ENCODE peak calls at places on chromosome 17, in four cellular contexts. One of them, this sample, is unnamed.

GRCh38 chr17:8868529-8868951 is 1.1 kb upstream of the PIK3R6 start:
- DNase-seq in MM.1S: no peak
- DNase-seq in endodermal cell: peak; percentile 9
- DNase-seq in small intestine: no peak
- DNase-seq in this sample: no peak

GRCh38 chr17:21113706-21114105 is 13.1 kb upstream of the DHRS7B start:
- DNase-seq in endodermal cell: no peak
- DNase-seq in MM.1S: no peak
- DNase-seq in small intestine: no peak
- DNase-seq in this sample: no peak

GRCh38 chr17:43661699-43662431 is at the start of gene MEOX1:
- DNase-seq in MM.1S: no peak
- DNase-seq in small intestine: no peak
- DNase-seq in endodermal cell: peak; percentile 66
- DNase-seq in this sample: no peak

GRCh38 chr17:79020631-79021301 is 3.2 kb upstream of the C1QTNF1 start:
- DNase-seq in MM.1S: no peak
- DNase-seq in small intestine: no peak
- DNase-seq in endodermal cell: peak; percentile 41
- DNase-seq in this sample: peak; percentile 44

GRCh38 chr17:915416-916201 is 64.0 kb downstream of the NXN start:
- DNase-seq in MM.1S: no peak
- DNase-seq in endodermal cell: no peak
- DNase-seq in small intestine: no peak
- DNase-seq in this sample: no peak

GRCh38 chr17:27327871-27328270 is 34.0 kb downstream of the WSB1 start:
- DNase-seq in small intestine: no peak
- DNase-seq in MM.1S: no peak
- DNase-seq in endodermal cell: no peak
- DNase-seq in this sample: no peak

GRCh38 chr17:61647044-61647443 is 56.0 kb upstream of the NACA2 start:
- DNase-seq in MM.1S: no peak
- DNase-seq in small intestine: no peak
- DNase-seq in endodermal cell: no peak
- DNase-seq in this sample: no peak

GRCh38 chr17:17538417-17539391 is 42.5 kb upstream of the RASD1 start:
- DNase-seq in endodermal cell: no peak
- DNase-seq in MM.1S: no peak
- DNase-seq in small intestine: peak; percentile 86
- DNase-seq in this sample: no peak

DNA sequence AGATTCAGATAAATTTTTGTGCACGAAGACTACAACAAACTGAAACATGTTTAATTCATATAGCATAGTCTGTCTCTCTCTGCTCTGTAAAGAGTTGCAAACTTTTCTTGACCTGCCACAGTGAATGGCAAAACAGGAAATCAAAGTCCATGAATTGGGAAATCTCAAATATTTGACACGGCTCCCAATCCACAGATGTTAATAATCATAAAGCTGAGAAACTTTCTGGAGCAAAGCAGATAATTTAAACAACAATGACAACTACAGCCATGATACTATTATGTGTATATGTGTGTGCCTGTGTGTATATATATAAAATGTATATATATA is 743 bp upstream of the ABCA6 start:
- DNase-seq in endodermal cell: no peak
- DNase-seq in small intestine: peak; percentile 8
- DNase-seq in MM.1S: no peak
- DNase-seq in this sample: no peak
- H3K9me3 ChIP-seq in endodermal cell: no peaks in the 10 kb centered on the region
- H3K9me3 ChIP-seq in small intestine: no peaks in the 10 kb centered on the region
- H3K9me3 ChIP-seq in MM.1S: no peaks in the 10 kb centered on the region
- H3K9me3 ChIP-seq in this sample: no peaks in the 10 kb centered on the region

DNA sequence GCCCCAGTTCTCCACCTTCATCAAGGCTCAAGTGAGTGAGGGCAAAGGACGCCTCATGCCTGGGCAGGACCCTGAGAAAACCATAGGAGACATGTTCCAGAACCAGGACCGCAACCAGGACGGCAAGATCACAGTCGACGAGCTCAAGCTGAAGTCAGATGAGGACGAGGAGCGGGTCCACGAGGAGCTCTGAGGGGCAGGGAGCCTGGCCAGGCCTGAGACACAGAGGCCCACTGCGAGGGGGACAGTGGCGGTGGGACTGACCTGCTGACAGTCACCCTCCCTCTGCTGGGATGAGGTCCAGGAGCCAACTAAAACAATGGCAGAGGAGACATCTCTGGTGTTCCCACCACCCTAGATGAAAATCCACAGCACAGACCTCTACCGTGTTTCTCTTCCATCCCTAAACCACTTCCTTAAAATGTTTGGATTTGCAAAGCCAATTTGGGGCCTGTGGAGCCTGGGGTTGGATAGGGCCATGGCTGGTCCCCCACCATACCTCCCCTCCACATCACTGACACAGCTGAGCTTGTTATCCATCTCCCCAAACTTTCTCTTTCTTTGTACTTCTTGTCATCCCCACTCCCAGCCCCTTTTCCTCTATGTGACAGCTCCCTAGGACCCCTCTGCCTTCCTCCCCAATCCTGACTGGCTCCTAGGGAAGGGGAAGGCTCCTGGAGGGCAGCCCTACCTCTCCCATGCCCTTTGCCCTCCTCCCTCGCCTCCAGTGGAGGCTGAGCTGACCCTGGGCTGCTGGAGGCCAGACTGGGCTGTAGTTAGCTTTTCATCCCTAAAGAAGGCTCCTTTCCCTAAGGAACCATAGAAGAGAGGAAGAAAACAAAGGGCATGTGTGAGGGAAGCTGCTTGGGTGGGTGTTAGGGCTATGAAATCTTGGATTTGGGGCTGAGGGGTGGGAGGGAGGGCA is 9.7 kb downstream of the FKBP10 start:
- DNase-seq in MM.1S: no peak
- DNase-seq in endodermal cell: no peak
- DNase-seq in small intestine: no peak
- DNase-seq in this sample: no peak
- H3K4me3 ChIP-seq in MM.1S: no peak overlapping the region
- H3K4me3 ChIP-seq in endodermal cell: no peak overlapping the region
- H3K4me3 ChIP-seq in small intestine: no peak overlapping the region
- H3K4me3 ChIP-seq in this sample: no peak overlapping the region

GRCh38 chr17:70313031-70313430 is 143.7 kb downstream of the KCNJ2 start:
- DNase-seq in small intestine: no peak
- DNase-seq in endodermal cell: no peak
- DNase-seq in MM.1S: no peak
- DNase-seq in this sample: no peak
- H3K9me3 ChIP-seq in small intestine: no peaks in the 10 kb centered on the region
- H3K9me3 ChIP-seq in endodermal cell: no peaks in the 10 kb centered on the region
- H3K9me3 ChIP-seq in MM.1S: no peaks in the 10 kb centered on the region
- H3K9me3 ChIP-seq in this sample: no peaks in the 10 kb centered on the region

GRCh38 chr17:31882571-31882970 is 18.9 kb downstream of the UTP6 start:
- DNase-seq in endodermal cell: no peak
- DNase-seq in small intestine: no peak
- DNase-seq in MM.1S: no peak
- DNase-seq in this sample: no peak

GRCh38 chr17:31888124-31888523 is 13.4 kb downstream of the UTP6 start:
- DNase-seq in small intestine: no peak
- DNase-seq in MM.1S: no peak
- DNase-seq in endodermal cell: no peak
- DNase-seq in this sample: no peak
- H3K4me3 ChIP-seq in small intestine: no peak overlapping the region
- H3K4me3 ChIP-seq in MM.1S: no peak overlapping the region
- H3K4me3 ChIP-seq in endodermal cell: no peak overlapping the region
- H3K4me3 ChIP-seq in this sample: no peak overlapping the region

This sample was measured in sigmoid colon.